ENCODE peak calls at places on chromosomes 4 and X, in eight cellular contexts. C is adrenal gland; K is LHCN-M2; L is activated T-helper 1 cell treated with Interleukin-2 at 50 U/mL for 16 hours; D is NCI-H1436 treated with DMSO at 0.1 percent for 48 hours; H is stimulated activated CD4-positive, alpha-beta T cell treated with anti-CD3 and anti-CD28 coated beads, Interleukin-1b, Interleukin-23, amount 100 ng/mL, for 1 hour; Z is stimulated activated CD8-positive, alpha-beta memory T cell treated with anti-CD3 and anti-CD28 coated beads, Interleukin-15, amount 100 ng/mL, for 24 hours; T is nephron progenitor cell. P is an unnamed sample.

GRCh38 chr4:46124773-46125172 is 919 bp upstream of the GABRG1 start:
- DNase-seq in C (peak), K (no peak), L (no peak), D (no peak), H (no peak), Z (no peak), T (peak), P (no peak)

GRCh38 chrX:121333942-121334341 is 286.5 kb downstream of the GLUD2 start:
- DNase-seq in C (no peak), K (no peak), L (no peak), D (no peak), H (no peak), Z (no peak), T (no peak), P (no peak)

GRCh38 chrX:100090931-100091330 is 319.1 kb downstream of the PCDH19 start:
- DNase-seq in C (no peak), K (no peak), L (no peak), D (no peak), H (no peak), Z (no peak), T (no peak), P (no peak)

GRCh38 chr4:41639291-41639690 is 101.3 kb downstream of the LIMCH1 start:
- DNase-seq in C (no peak), K (no peak), L (no peak), D (no peak), H (no peak), Z (no peak), T (no peak), P (no peak)

GRCh38 chrX:41684138-41684537 is 4.6 kb upstream of the GPR34 start:
- DNase-seq in C (no peak), K (no peak), L (no peak), D (no peak), H (no peak), Z (no peak), T (no peak), P (no peak)

GRCh38 chr4:661856-662761 is 12.0 kb downstream of the ATP5ME start:
- DNase-seq in C (no peak), K (no peak), L (no peak), D (no peak), H (no peak), Z (no peak), T (no peak), P (no peak)

GRCh38 chrX:148385471-148385870 is 114.9 kb upstream of the AFF2 start:
- DNase-seq in C (no peak), K (no peak), L (no peak), D (no peak), H (no peak), Z (no peak), T (no peak), P (no peak)

GRCh38 chrX:103175944-103176753 is 38.8 kb upstream of the BEX4 start:
- DNase-seq in C (peak), K (peak), L (peak), D (peak), H (no peak), Z (peak), T (peak), P (peak)

GRCh38 chrX:70635669-70636068 is 191.0 kb downstream of the DLG3 start:
- DNase-seq in C (no peak), K (no peak), L (no peak), D (no peak), H (no peak), Z (no peak), T (no peak), P (no peak)

GRCh38 chr4:184653650-184654049 is 4.1 kb downstream of the PRIMPOL start:
- DNase-seq in C (no peak), K (peak), L (no peak), D (no peak), H (no peak), Z (no peak), T (no peak), P (no peak)

GRCh38 chr4:95548738-95549245 is at the start of gene UNC5C:
- DNase-seq in C (peak), K (peak), L (no peak), D (no peak), H (no peak), Z (no peak), T (peak), P (peak)

GRCh38 chr4:124883642-124884041 is 171.1 kb upstream of the ANKRD50 start:
- DNase-seq in C (no peak), K (no peak), L (no peak), D (no peak), H (no peak), Z (no peak), T (no peak), P (no peak)

GRCh38 chrX:148501121-148502066 is 977 bp downstream of the AFF2 start:
- DNase-seq in C (no peak), K (peak), L (no peak), D (no peak), H (no peak), Z (no peak), T (peak), P (peak)

GRCh38 chrX:39202641-39203040 is 401.4 kb downstream of the MID1IP1 start:
- DNase-seq in C (no peak), K (no peak), L (no peak), D (no peak), H (no peak), Z (no peak), T (no peak), P (no peak)

GRCh38 chr4:3413675-3414420 is 27.9 kb upstream of the HGFAC start:
- DNase-seq in C (peak), K (no peak), L (no peak), D (no peak), H (no peak), Z (no peak), T (peak), P (peak)

GRCh38 chr4:140556372-140557085 is 12.2 kb downstream of the UCP1 start:
- DNase-seq in C (no peak), K (no peak), L (no peak), D (no peak), H (no peak), Z (no peak), T (no peak), P (no peak)

GRCh38 chr4:178937130-178937529 is 1494.9 kb upstream of the AGA start:
- DNase-seq in C (no peak), K (no peak), L (no peak), D (no peak), H (no peak), Z (no peak), T (no peak), P (no peak)

GRCh38 chr4:145909331-145909730 is 29.3 kb downstream of the ZNF827 start:
- DNase-seq in C (peak), K (no peak), L (no peak), D (no peak), H (no peak), Z (no peak), T (peak), P (peak)

GRCh38 chr4:11614426-11614825 is 185.7 kb upstream of the HS3ST1 start:
- DNase-seq in C (no peak), K (no peak), L (no peak), D (no peak), H (no peak), Z (no peak), T (no peak), P (no peak)

GRCh38 chr4:125703443-125703842 is 388.7 kb downstream of the FAT4 start:
- DNase-seq in C (no peak), K (peak), L (no peak), D (no peak), H (no peak), Z (no peak), T (no peak), P (no peak)

GRCh38 chr4:183284965-183285364 is 35.1 kb downstream of the CLDN22 start:
- DNase-seq in C (no peak), K (no peak), L (no peak), D (no peak), H (no peak), Z (no peak), T (no peak), P (no peak)

GRCh38 chr4:1027916-1028240 is 16.5 kb downstream of the FGFRL1 start:
- DNase-seq in C (no peak), K (no peak), L (no peak), D (no peak), H (no peak), Z (no peak), T (no peak), P (no peak)

GRCh38 chrX:65241059-65241721 is 264.9 kb upstream of the ZC4H2 start:
- DNase-seq in C (no peak), K (no peak), L (no peak), D (no peak), H (no peak), Z (no peak), T (no peak), P (no peak)

GRCh38 chr4:127229866-127230608 is 402.7 kb upstream of the INTU start:
- DNase-seq in C (no peak), K (no peak), L (no peak), D (no peak), H (no peak), Z (no peak), T (no peak), P (no peak)

GRCh38 chr4:122450847-122451246 is 5.7 kb downstream of the IL2 start:
- DNase-seq in C (no peak), K (peak), L (no peak), D (no peak), H (no peak), Z (no peak), T (peak), P (no peak)

GRCh38 chrX:2710041-2710471 is 19.0 kb downstream of the CD99 start:
- DNase-seq in C (peak), K (peak), L (no peak), D (no peak), H (no peak), Z (no peak), T (no peak), P (no peak)

GRCh38 chrX:40727093-40727492 is 8.2 kb downstream of the MED14 start:
- DNase-seq in C (no peak), K (no peak), L (no peak), D (no peak), H (no peak), Z (no peak), T (no peak), P (no peak)

GRCh38 chr4:30756553-30756952 is 36.4 kb downstream of the PCDH7 start:
- DNase-seq in C (no peak), K (no peak), L (no peak), D (no peak), H (no peak), Z (no peak), T (no peak), P (no peak)

GRCh38 chrX:84219551-84219950 is 31.6 kb upstream of the RPS6KA6 start:
- DNase-seq in C (no peak), K (peak), L (no peak), D (no peak), H (no peak), Z (no peak), T (no peak), P (no peak)

GRCh38 chr4:110364911-110365520 is 110.9 kb upstream of the ENPEP start:
- DNase-seq in C (peak), K (no peak), L (no peak), D (no peak), H (no peak), Z (no peak), T (no peak), P (no peak)

GRCh38 chrX:44747317-44747716 is 96.5 kb upstream of the DUSP21 start:
- DNase-seq in C (no peak), K (no peak), L (no peak), D (no peak), H (no peak), Z (no peak), T (no peak), P (no peak)

P was measured in left cardiac atrium.